ENCODE peak calls at places on chromosomes 2 and 18, in five cellular contexts. G is fibroblast of lung, K is body of pancreas, Q is Peyer's patch, S is kidney epithelial cell. N is an unnamed sample.

GRCh38 chr2:239777219-239777618 is 247.9 kb downstream of the NDUFA10 start:
- DNase-seq in G (no peak), K (no peak), Q (no peak), S (no peak), N (no peak)

GRCh38 chr18:28412521-28412920 is 235.6 kb upstream of the CDH2 start:
- DNase-seq in G (no peak), K (no peak), Q (no peak), S (no peak), N (no peak)

GRCh38 chr2:203873921-203874631 is 6.5 kb downstream of the CTLA4 start:
- DNase-seq in G (no peak), K (peak), Q (no peak), S (no peak), N (no peak)

GRCh38 chr2:152337511-152337903 is 2.5 kb downstream of the FMNL2 start:
- DNase-seq in G (no peak), K (no peak), Q (no peak), S (no peak), N (no peak)

GRCh38 chr18:79802298-79802697 is 4.6 kb downstream of the KCNG2 start:
- DNase-seq in G (no peak), K (no peak), Q (peak), S (no peak), N (no peak)

GRCh38 chr2:43230481-43230880 is 4.1 kb upstream of the ZFP36L2 start:
- DNase-seq in G (no peak), K (no peak), Q (no peak), S (no peak), N (no peak)

GRCh38 chr18:36181386-36181785 is 5.9 kb upstream of the MOCOS start:
- DNase-seq in G (no peak), K (no peak), Q (no peak), S (no peak), N (no peak)

GRCh38 chr2:239441261-239441701 is 40.5 kb upstream of the HDAC4 start:
- DNase-seq in G (peak), K (no peak), Q (no peak), S (no peak), N (no peak)

GRCh38 chr2:4381049-4381448 is 677.7 kb downstream of the DCDC2C start:
- DNase-seq in G (no peak), K (no peak), Q (no peak), S (no peak), N (no peak)

GRCh38 chr2:194915485-194915884 is 741.5 kb upstream of the SLC39A10 start:
- DNase-seq in G (no peak), K (no peak), Q (no peak), S (no peak), N (no peak)

GRCh38 chr2:10240161-10240681 is 62.5 kb upstream of the HPCAL1 start:
- DNase-seq in G (no peak), K (no peak), Q (peak), S (no peak), N (no peak)

GRCh38 chr2:195382186-195382585 is 274.8 kb upstream of the SLC39A10 start:
- DNase-seq in G (no peak), K (no peak), Q (no peak), S (no peak), N (no peak)

GRCh38 chr2:237422309-237422708 is 8.3 kb upstream of the COL6A3 start:
- DNase-seq in G (peak), K (no peak), Q (no peak), S (no peak), N (no peak)

GRCh38 chr18:36187826-36188721 is 777 bp downstream of the MOCOS start:
- DNase-seq in G (peak), K (peak), Q (peak), S (no peak), N (no peak)

GRCh38 chr2:160322320-160322719 is 122.2 kb upstream of the ITGB6 start:
- DNase-seq in G (no peak), K (no peak), Q (no peak), S (no peak), N (no peak)

GRCh38 chr18:69518989-69519388 is 118.3 kb downstream of the DOK6 start:
- DNase-seq in G (peak), K (no peak), Q (no peak), S (no peak), N (no peak)

GRCh38 chr2:128284841-128285240 is 33.8 kb downstream of the HS6ST1 start:
- DNase-seq in G (no peak), K (no peak), Q (no peak), S (no peak), N (no peak)

GRCh38 chr18:8752329-8752728 is 47.0 kb downstream of the MTCL1 start:
- DNase-seq in G (peak), K (no peak), Q (no peak), S (no peak), N (no peak)

DNA sequence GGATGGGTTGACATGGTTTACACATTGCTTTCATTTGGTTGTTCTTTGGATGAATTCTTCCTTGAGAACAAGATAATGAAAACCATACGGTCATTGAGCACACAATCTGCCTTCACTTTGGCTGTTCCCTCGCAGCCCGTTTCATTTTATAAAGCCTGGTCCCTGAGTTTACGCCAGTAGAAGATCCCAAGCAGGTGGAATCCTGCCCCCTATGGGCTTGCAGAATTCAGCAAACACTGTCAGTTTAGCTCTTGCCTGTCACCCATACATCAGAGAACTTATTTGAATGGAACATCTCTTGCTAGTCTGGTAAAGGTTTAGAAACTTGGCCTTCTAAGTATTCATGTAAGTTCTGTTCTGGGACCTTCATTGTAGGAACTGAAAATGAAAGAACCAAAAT is 666.4 kb upstream of the ZEB2 start:
- DNase-seq in G (no peak), K (no peak), Q (no peak), S (no peak), N (no peak)
- TF ChIP-seq CTCF in G (peak), K (no peak), Q (no peak), S (no peak), N (no peak)

GRCh38 chr2:143209570-143210445 is 80.6 kb downstream of the ARHGAP15 start:
- DNase-seq in G (no peak), K (no peak), Q (no peak), S (no peak), N (no peak)

GRCh38 chr2:143210446-143210819 is 81.2 kb downstream of the ARHGAP15 start:
- DNase-seq in G (no peak), K (no peak), Q (no peak), S (no peak), N (no peak)

GRCh38 chr2:143205106-143205764 is 76.0 kb downstream of the ARHGAP15 start:
- DNase-seq in G (peak), K (no peak), Q (no peak), S (no peak), N (no peak)
- TF ChIP-seq CTCF in G (no peak), K (peak), Q (peak), S (peak), N (no peak)

DNA sequence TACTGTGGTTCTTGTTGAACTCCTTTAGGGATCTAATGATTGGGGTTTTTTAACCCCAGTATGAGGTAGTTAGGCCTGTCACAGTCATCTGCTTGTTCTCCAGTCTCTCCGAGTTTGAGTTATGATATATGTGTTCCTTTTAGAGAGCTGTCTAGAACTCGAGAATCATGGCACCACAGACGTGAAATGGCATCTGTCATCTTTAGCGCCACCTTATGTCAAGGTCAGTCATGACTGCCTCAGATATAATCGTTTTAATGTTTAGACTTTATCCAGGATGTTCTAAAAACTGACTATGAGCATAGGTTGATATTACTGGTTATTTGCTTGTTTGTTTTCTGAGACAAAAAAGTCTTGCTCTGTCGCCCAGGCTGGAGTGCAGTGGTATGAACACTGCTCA is 112.2 kb downstream of the CEP192 start:
- DNase-seq in G (no peak), K (no peak), Q (no peak), S (no peak), N (no peak)
- TF ChIP-seq CTCF in G (peak), K (no peak), Q (peak), S (peak), N (no peak)

GRCh38 chr2:66443977-66444855 is 9.3 kb downstream of the MEIS1 start:
- DNase-seq in G (peak), K (no peak), Q (peak), S (no peak), N (no peak)

GRCh38 chr2:66445781-66446177 is 10.9 kb downstream of the MEIS1 start:
- DNase-seq in G (peak), K (no peak), Q (no peak), S (no peak), N (no peak)

GRCh38 chr2:66446178-66446860 is 11.4 kb downstream of the MEIS1 start:
- DNase-seq in G (peak), K (peak), Q (peak), S (no peak), N (no peak)

GRCh38 chr2:66446924-66447323 is 12.0 kb downstream of the MEIS1 start:
- DNase-seq in G (peak), K (no peak), Q (no peak), S (no peak), N (no peak)

DNA sequence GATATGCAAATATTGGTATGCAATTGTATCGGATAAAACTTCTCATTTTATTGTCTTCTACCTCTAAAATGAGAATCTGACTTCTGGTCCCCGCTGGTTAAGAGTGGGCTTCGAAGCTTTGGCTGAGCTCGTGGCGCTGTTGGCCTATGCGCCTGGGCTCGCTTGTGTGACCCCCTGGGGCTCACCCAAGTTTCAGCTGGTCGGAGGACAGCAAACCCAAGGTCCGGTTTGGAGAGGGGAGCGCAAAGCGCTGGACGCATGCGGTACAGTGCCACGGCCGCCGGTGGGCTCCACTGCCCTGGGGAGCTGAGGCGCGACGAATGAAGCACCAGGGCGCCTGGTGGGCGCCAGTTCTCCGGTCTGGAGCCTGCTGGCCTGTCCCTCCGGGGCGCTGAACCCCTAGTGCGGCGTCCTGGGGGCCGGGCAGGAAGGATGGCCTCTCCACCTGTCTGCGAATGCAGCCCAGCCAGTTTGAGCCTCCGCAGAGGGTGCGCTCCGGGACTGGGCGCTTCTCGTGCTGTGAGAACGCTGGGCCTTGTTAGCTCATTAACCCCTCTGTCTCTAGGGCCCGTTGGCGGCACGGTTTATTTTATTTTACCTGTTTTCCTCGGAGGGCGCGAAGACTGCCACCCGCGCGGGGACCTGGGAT is 10.3 kb downstream of the MEIS1 start:
- DNase-seq in G (peak), K (peak), Q (peak), S (no peak), N (no peak)
- TF ChIP-seq CTCF in G (no peak), K (peak), Q (no peak), S (peak), N (no peak)

GRCh38 chr2:136376798-136377211 is 258.9 kb upstream of the CXCR4 start:
- DNase-seq in G (peak), K (no peak), Q (no peak), S (no peak), N (no peak)

GRCh38 chr2:136377423-136378382 is 259.8 kb upstream of the CXCR4 start:
- DNase-seq in G (no peak), K (no peak), Q (no peak), S (no peak), N (no peak)

GRCh38 chr2:136381245-136381644 is 263.3 kb upstream of the CXCR4 start:
- DNase-seq in G (no peak), K (no peak), Q (no peak), S (no peak), N (no peak)

GRCh38 chr2:136376211-136376610 is 258.3 kb upstream of the CXCR4 start:
- DNase-seq in G (no peak), K (no peak), Q (no peak), S (no peak), N (no peak)

GRCh38 chr2:136378712-136379595 is 261.0 kb upstream of the CXCR4 start:
- DNase-seq in G (peak), K (peak), Q (no peak), S (peak), N (no peak)
- TF ChIP-seq CTCF in G (peak), K (peak), Q (peak), S (peak), N (peak)

N was measured in activated B cell treated with CpG ODN at 0.5 μM for 24 hours.